ENCODE peak calls at places on chromosomes 5 and 9, in seven cellular contexts. S, G, O, U, F, B and X are unnamed samples.

GRCh38 chr5:14665110-14665822 is 748 bp downstream of the OTULIN start:
- DNase-seq in S (peak; percentile 23), G (no peak), O (peak; percentile 22), U (no peak), F (no peak), B (peak; percentile 69), X (no peak)

GRCh38 chr9:3243676-3244075 is 282.1 kb downstream of the RFX3 start:
- DNase-seq in S (no peak), G (no peak), O (no peak), U (no peak), F (no peak), B (no peak), X (no peak)

GRCh38 chr5:95822408-95823240 is at the start of gene GLRX:
- DNase-seq in S (peak; percentile 94), G (peak; percentile 86), O (peak; percentile 63), U (no peak), F (peak; percentile 89), B (peak; percentile 77), X (no peak)

GRCh38 chr9:123033352-123033751 is at the start of gene GPR21:
- DNase-seq in S (peak; percentile 30), G (no peak), O (no peak), U (no peak), F (no peak), B (no peak), X (no peak)

GRCh38 chr9:121651295-121652036 is at the start of gene DAB2IP:
- DNase-seq in S (peak; percentile 54), G (no peak), O (peak; percentile 82), U (peak; percentile 87), F (peak; percentile 39), B (peak; percentile 78), X (peak; percentile 88)

GRCh38 chr9:79799691-79800345 is 228.1 kb downstream of the TLE4 start:
- DNase-seq in S (peak; percentile 76), G (peak; percentile 19), O (no peak), U (no peak), F (no peak), B (no peak), X (no peak)

GRCh38 chr5:168916266-168916665 is 337.1 kb upstream of the PANK3 start:
- DNase-seq in S (no peak), G (no peak), O (peak; percentile 87), U (no peak), F (no peak), B (peak; percentile 67), X (no peak)

GRCh38 chr5:5711112-5711511 is 288.6 kb downstream of the ICE1 start:
- DNase-seq in S (no peak), G (no peak), O (no peak), U (no peak), F (no peak), B (no peak), X (no peak)

GRCh38 chr5:60945760-60946253 is 802 bp downstream of the NDUFAF2 start:
- DNase-seq in S (peak; percentile 66), G (no peak), O (no peak), U (peak; percentile 69), F (peak; percentile 37), B (no peak), X (no peak)

DNA sequence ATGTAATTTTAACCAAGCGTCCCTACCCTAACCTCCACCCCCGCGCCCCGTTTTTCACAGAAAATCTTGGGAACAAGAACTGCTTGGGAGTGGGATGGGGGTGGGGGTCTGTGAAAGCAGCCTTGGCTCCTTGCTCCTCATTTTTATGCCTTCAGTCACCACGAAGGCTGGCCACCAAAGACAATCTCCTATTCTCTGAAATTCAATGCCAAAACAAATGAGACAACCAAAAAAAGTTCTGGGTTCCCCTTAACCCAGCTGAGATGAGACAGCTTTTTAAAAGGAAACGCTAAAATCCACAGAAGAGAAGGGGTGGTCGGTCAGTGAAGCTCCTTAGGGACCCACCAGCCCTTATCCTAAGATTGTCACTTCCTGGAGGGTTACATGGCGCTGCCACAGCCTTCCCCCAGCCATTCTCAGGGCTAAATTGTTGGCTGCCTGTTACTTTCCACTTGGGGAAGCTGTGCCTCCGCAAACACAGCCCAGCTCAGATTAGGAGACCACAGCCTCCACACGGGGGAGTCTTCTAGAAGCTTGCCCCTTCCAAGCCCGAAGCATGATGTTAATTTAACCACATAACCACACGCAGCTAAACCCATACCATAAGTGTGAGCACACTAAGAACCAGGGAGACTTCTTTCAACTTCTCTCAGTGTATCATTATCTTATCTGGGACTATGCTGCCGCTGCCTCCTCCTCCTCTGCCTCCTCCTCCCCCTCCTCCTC is 136.3 kb downstream of the FOXD1 start:
- DNase-seq in S (peak; percentile 100), G (peak; percentile 97), O (no peak), U (no peak), F (peak; percentile 96), B (no peak), X (peak; percentile 69)
- TF ChIP-seq CTCF in S (peak; percentile 64), G (peak; percentile 77), O (no peak), U (no peak), F (peak; percentile 75), B (no peak), X (peak; percentile 36)

GRCh38 chr5:1494780-1495524 is 28.8 kb downstream of the LPCAT1 start:
- DNase-seq in S (no peak), G (no peak), O (no peak), U (no peak), F (no peak), B (no peak), X (no peak)
- TF ChIP-seq CTCF in S (no peak), G (no peak), O (no peak), U (no peak), F (no peak), B (no peak), X (no peak)

GRCh38 chr5:1359713-1360112 is 14.8 kb upstream of the CLPTM1L start:
- DNase-seq in S (no peak), G (no peak), O (no peak), U (no peak), F (no peak), B (no peak), X (no peak)
- TF ChIP-seq CTCF in S (no peak), G (no peak), O (no peak), U (no peak), F (no peak), B (no peak), X (no peak)

DNA sequence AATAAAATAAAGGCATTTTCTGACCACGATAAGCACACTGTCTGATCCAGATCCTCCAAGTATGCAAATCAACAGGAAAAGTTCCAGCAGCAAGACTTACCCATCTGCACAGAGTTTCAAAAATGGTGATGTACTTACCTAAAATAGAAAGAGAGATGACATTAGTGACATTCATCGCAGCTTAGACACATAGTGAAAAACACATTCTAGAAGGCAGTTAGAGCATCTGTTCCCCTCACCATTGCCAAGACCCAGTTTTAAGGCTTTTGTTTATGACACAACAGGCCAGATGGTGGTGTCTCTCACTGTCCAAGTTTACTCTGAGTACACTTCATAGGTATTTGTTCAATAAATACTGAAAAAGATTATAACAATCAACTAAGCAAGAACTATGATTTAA is 207.7 kb downstream of the PDE4D start:
- DNase-seq in S (peak; percentile 67), G (no peak), O (no peak), U (no peak), F (peak; percentile 9), B (no peak), X (no peak)
- TF ChIP-seq CTCF in S (no peak), G (no peak), O (no peak), U (no peak), F (no peak), B (no peak), X (no peak)

DNA sequence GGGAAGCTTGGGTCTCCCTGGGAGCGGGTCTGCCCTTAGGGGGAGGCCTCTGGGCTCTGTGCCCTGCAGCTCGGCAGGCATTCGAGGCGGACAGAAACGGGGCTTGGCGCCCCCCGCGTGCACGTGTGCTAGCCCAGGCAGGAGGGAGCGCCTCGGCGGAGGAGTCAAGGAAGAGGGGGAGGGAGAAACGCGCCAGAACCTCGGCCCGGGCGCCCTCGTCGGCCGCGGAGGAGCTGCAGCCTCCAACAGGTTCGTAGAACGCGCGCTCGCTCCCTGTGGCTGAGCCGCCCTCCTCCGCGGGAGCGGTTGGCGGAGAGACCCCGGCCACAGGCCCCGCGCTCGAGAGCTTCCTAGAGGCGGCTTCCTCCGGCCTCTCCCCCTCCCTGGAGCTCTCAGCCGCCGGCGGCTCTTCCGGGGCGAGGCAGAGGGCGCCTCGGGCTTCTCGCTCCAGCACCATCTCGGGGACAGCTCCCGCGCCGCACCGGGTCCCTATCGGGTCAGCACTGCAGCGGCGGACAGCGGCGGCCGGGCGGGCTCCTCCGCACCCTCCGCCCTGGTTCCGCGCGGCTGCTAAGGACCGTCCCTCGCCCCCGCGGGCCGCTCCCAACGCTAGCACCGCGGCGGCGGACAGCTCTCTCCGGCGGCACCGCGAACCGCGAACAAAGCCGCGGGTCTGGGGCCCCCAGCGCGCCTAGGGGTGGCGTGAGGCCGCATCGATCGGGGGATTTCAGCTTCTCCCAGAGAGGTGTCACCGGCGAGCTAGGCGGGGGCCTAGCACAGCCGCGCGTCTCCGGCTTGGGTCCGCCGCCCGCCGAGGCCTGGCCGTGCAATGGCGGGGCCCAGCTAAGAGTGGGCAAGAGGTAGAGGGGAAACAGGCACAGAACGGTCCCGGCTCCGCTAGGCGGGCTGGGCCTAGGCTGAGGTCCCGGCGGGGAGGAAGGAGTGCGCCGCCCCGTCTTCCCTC is 74.6 kb upstream of the CPLX2 start:
- DNase-seq in S (peak; percentile 84), G (no peak), O (peak; percentile 38), U (peak; percentile 95), F (peak; percentile 74), B (peak; percentile 89), X (peak; percentile 95)
- TF ChIP-seq CTCF in S (no peak), G (no peak), O (no peak), U (peak; percentile 23), F (no peak), B (no peak), X (no peak)

GRCh38 chr5:177507165-177507564 is 2.5 kb downstream of the DOK3 start:
- DNase-seq in S (no peak), G (no peak), O (no peak), U (no peak), F (no peak), B (no peak), X (no peak)
- TF ChIP-seq CTCF in S (peak; percentile 29), G (peak; percentile 18), O (no peak), U (peak; percentile 57), F (peak; percentile 33), B (no peak), X (peak; percentile 41)

GRCh38 chr9:6126377-6126776 is 89.2 kb upstream of the IL33 start:
- DNase-seq in S (no peak), G (no peak), O (no peak), U (no peak), F (no peak), B (no peak), X (no peak)
- TF ChIP-seq CTCF in S (no peak), G (no peak), O (no peak), U (no peak), F (no peak), B (no peak), X (no peak)

GRCh38 chr5:131164931-131165727 is at the start of gene HINT1:
- DNase-seq in S (peak; percentile 80), G (peak; percentile 17), O (peak; percentile 89), U (peak; percentile 96), F (peak; percentile 84), B (peak; percentile 98), X (peak; percentile 97)
- TF ChIP-seq CTCF in S (peak; percentile 22), G (peak; percentile 42), O (peak; percentile 24), U (no peak), F (peak; percentile 23), B (peak; percentile 8), X (no peak)

GRCh38 chr9:127450831-127451680 is at the start of the genes LRSAM1 and RPL12:
- DNase-seq in S (peak; percentile 86), G (peak; percentile 60), O (peak; percentile 98), U (peak; percentile 99), F (peak; percentile 94), B (peak; percentile 97), X (peak; percentile 99)
- TF ChIP-seq CTCF in S (peak; percentile 2), G (no peak), O (no peak), U (no peak), F (no peak), B (no peak), X (peak; percentile 13)